ENCODE peak calls at places on chromosome 1, in five cellular contexts. One of them, this sample, is unnamed.

GRCh38 chr1:192959657-192960186 is 99.4 kb downstream of the UCHL5 start:
- DNase-seq in CD8-positive, alpha-beta T cell: no peak
- DNase-seq in OCI-LY7: no peak
- DNase-seq in tibial artery: no peak
- DNase-seq in small intestine: no peak
- DNase-seq in this sample: no peak

GRCh38 chr1:153366261-153366660 is 8.6 kb downstream of the S100A9 start:
- DNase-seq in tibial artery: peak; percentile 19
- DNase-seq in CD8-positive, alpha-beta T cell: no peak
- DNase-seq in small intestine: no peak
- DNase-seq in OCI-LY7: no peak
- DNase-seq in this sample: no peak

GRCh38 chr1:22780696-22781095 is 70.1 kb downstream of the EPHB2 start:
- DNase-seq in tibial artery: no peak
- DNase-seq in small intestine: peak; percentile 45
- DNase-seq in OCI-LY7: peak; percentile 2
- DNase-seq in CD8-positive, alpha-beta T cell: no peak
- DNase-seq in this sample: no peak

GRCh38 chr1:216075339-216075738 is 347.9 kb downstream of the USH2A start:
- DNase-seq in OCI-LY7: no peak
- DNase-seq in tibial artery: no peak
- DNase-seq in CD8-positive, alpha-beta T cell: no peak
- DNase-seq in small intestine: no peak
- DNase-seq in this sample: no peak

GRCh38 chr1:47710075-47711071 is 272.5 kb downstream of the FOXD2 start:
- DNase-seq in small intestine: peak; percentile 53
- DNase-seq in tibial artery: peak; percentile 86
- DNase-seq in OCI-LY7: peak; percentile 38
- DNase-seq in CD8-positive, alpha-beta T cell: peak; percentile 78
- DNase-seq in this sample: peak; percentile 93

GRCh38 chr1:26016258-26016943 is 5.2 kb upstream of the EXTL1 start:
- DNase-seq in OCI-LY7: no peak
- DNase-seq in tibial artery: no peak
- DNase-seq in CD8-positive, alpha-beta T cell: no peak
- DNase-seq in small intestine: no peak
- DNase-seq in this sample: no peak

GRCh38 chr1:6470132-6471085 is 4.4 kb upstream of the TNFRSF25 start:
- DNase-seq in tibial artery: no peak
- DNase-seq in OCI-LY7: no peak
- DNase-seq in small intestine: no peak
- DNase-seq in CD8-positive, alpha-beta T cell: no peak
- DNase-seq in this sample: no peak

GRCh38 chr1:175725684-175726083 is 17.7 kb downstream of the TNR start:
- DNase-seq in OCI-LY7: peak; percentile 49
- DNase-seq in CD8-positive, alpha-beta T cell: no peak
- DNase-seq in tibial artery: no peak
- DNase-seq in small intestine: peak; percentile 5
- DNase-seq in this sample: no peak

GRCh38 chr1:206004821-206005220 is 1.6 kb upstream of the RAB7B start:
- DNase-seq in small intestine: no peak
- DNase-seq in CD8-positive, alpha-beta T cell: no peak
- DNase-seq in tibial artery: no peak
- DNase-seq in OCI-LY7: no peak
- DNase-seq in this sample: no peak

GRCh38 chr1:185767721-185768120 is 33.5 kb downstream of the HMCN1 start:
- DNase-seq in CD8-positive, alpha-beta T cell: no peak
- DNase-seq in OCI-LY7: no peak
- DNase-seq in tibial artery: no peak
- DNase-seq in small intestine: no peak
- DNase-seq in this sample: no peak

GRCh38 chr1:10685851-10686403 is 110.5 kb downstream of the CASZ1 start:
- DNase-seq in OCI-LY7: no peak
- DNase-seq in CD8-positive, alpha-beta T cell: no peak
- DNase-seq in tibial artery: no peak
- DNase-seq in small intestine: no peak
- DNase-seq in this sample: no peak

GRCh38 chr1:42924249-42925131 is 34.2 kb downstream of the SLC2A1 start:
- DNase-seq in small intestine: peak; percentile 89
- DNase-seq in OCI-LY7: peak; percentile 89
- DNase-seq in tibial artery: peak; percentile 98
- DNase-seq in CD8-positive, alpha-beta T cell: peak; percentile 93
- DNase-seq in this sample: peak; percentile 95

GRCh38 chr1:35506960-35507901 is 50.0 kb downstream of the KIAA0319L start:
- DNase-seq in OCI-LY7: peak; percentile 32
- DNase-seq in CD8-positive, alpha-beta T cell: peak; percentile 58
- DNase-seq in small intestine: no peak
- DNase-seq in tibial artery: no peak
- DNase-seq in this sample: no peak

GRCh38 chr1:3352084-3352951 is 102.1 kb upstream of the ARHGEF16 start:
- DNase-seq in OCI-LY7: no peak
- DNase-seq in small intestine: peak; percentile 60
- DNase-seq in tibial artery: peak; percentile 93
- DNase-seq in CD8-positive, alpha-beta T cell: no peak
- DNase-seq in this sample: no peak

DNA sequence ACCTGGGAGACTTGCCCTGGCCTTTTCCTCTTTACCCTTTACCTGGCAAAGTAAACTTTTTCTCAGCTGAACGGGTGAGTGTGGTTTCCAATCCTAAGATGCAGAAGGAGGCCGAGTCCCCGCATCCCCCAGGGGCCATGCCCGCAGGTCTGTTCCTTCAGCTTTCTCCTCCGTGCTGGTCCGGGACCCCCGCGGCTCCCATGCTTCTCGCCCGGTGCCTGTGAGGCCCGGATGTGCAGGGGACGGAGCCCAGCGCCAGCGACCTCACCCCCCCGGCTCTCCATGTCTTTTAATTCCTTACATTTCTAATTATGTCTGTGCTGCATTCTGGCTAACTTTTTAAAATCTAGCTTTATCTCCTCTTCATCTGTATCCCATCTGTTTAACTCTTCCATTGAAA is 21.5 kb upstream of the SCYL3 start:
- DNase-seq in tibial artery: no peak
- DNase-seq in OCI-LY7: no peak
- DNase-seq in small intestine: no peak
- DNase-seq in CD8-positive, alpha-beta T cell: no peak
- DNase-seq in this sample: peak; percentile 57
- H3K4me1 ChIP-seq in tibial artery: no peaks in the 10 kb centered on the region
- H3K4me1 ChIP-seq in OCI-LY7: peaks cover 3% of the 10 kb centered on the region
- H3K4me1 ChIP-seq in small intestine: no peaks in the 10 kb centered on the region
- H3K4me1 ChIP-seq in CD8-positive, alpha-beta T cell: no peaks in the 10 kb centered on the region
- H3K4me1 ChIP-seq in this sample: no peaks in the 10 kb centered on the region

GRCh38 chr1:235009561-235010306 is 118.9 kb downstream of the TOMM20 start:
- DNase-seq in OCI-LY7: no peak
- DNase-seq in tibial artery: no peak
- DNase-seq in small intestine: no peak
- DNase-seq in CD8-positive, alpha-beta T cell: no peak
- DNase-seq in this sample: no peak
- H3K4me1 ChIP-seq in OCI-LY7: peaks cover 99% of the 10 kb centered on the region
- H3K4me1 ChIP-seq in tibial artery: no peaks in the 10 kb centered on the region
- H3K4me1 ChIP-seq in small intestine: no peaks in the 10 kb centered on the region
- H3K4me1 ChIP-seq in CD8-positive, alpha-beta T cell: peaks cover 25% of the 10 kb centered on the region
- H3K4me1 ChIP-seq in this sample: no peaks in the 10 kb centered on the region

DNA sequence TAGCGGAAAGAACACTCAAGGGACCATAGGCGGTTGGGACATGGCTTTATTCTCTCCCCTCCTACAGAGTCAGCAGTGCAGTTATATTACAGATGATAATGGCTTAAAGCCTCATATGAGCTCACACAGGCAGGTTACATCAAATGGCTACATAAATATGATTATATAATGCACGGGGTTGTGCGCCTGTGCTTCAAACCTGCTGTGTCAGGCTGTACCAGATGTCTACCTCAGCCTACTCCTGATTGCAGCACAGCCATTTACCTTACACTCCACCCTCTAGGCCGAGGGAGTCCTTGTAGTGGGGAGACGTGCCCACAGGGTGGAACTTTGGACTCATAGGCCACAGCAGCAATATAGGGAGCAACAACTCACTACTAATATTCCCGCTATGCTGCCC is 16.4 kb upstream of the TBX19 start:
- DNase-seq in tibial artery: no peak
- DNase-seq in CD8-positive, alpha-beta T cell: no peak
- DNase-seq in small intestine: no peak
- DNase-seq in OCI-LY7: peak; percentile 26
- DNase-seq in this sample: no peak
- H3K4me1 ChIP-seq in tibial artery: no peaks in the 10 kb centered on the region
- H3K4me1 ChIP-seq in CD8-positive, alpha-beta T cell: no peaks in the 10 kb centered on the region
- H3K4me1 ChIP-seq in small intestine: no peaks in the 10 kb centered on the region
- H3K4me1 ChIP-seq in OCI-LY7: no peaks in the 10 kb centered on the region
- H3K4me1 ChIP-seq in this sample: peaks cover 8% of the 10 kb centered on the region

GRCh38 chr1:90955769-90956168 is 66.1 kb downstream of the ZNF644 start:
- DNase-seq in small intestine: no peak
- DNase-seq in OCI-LY7: no peak
- DNase-seq in CD8-positive, alpha-beta T cell: no peak
- DNase-seq in tibial artery: no peak
- DNase-seq in this sample: no peak
- H3K4me1 ChIP-seq in small intestine: no peaks in the 10 kb centered on the region
- H3K4me1 ChIP-seq in OCI-LY7: no peaks in the 10 kb centered on the region
- H3K4me1 ChIP-seq in CD8-positive, alpha-beta T cell: peaks cover 7% of the 10 kb centered on the region
- H3K4me1 ChIP-seq in tibial artery: no peaks in the 10 kb centered on the region
- H3K4me1 ChIP-seq in this sample: no peaks in the 10 kb centered on the region

GRCh38 chr1:77373702-77374101 is 91.9 kb downstream of the AK5 start:
- DNase-seq in small intestine: no peak
- DNase-seq in OCI-LY7: no peak
- DNase-seq in tibial artery: no peak
- DNase-seq in CD8-positive, alpha-beta T cell: no peak
- DNase-seq in this sample: no peak
- H3K4me1 ChIP-seq in small intestine: no peaks in the 10 kb centered on the region
- H3K4me1 ChIP-seq in OCI-LY7: no peaks in the 10 kb centered on the region
- H3K4me1 ChIP-seq in tibial artery: no peaks in the 10 kb centered on the region
- H3K4me1 ChIP-seq in CD8-positive, alpha-beta T cell: peaks cover 8% of the 10 kb centered on the region
- H3K4me1 ChIP-seq in this sample: no peaks in the 10 kb centered on the region

GRCh38 chr1:27447883-27448282 is 42.1 kb downstream of the WASF2 start:
- DNase-seq in CD8-positive, alpha-beta T cell: no peak
- DNase-seq in tibial artery: no peak
- DNase-seq in OCI-LY7: no peak
- DNase-seq in small intestine: no peak
- DNase-seq in this sample: no peak

GRCh38 chr1:27454610-27455009 is 35.4 kb downstream of the WASF2 start:
- DNase-seq in OCI-LY7: no peak
- DNase-seq in tibial artery: no peak
- DNase-seq in CD8-positive, alpha-beta T cell: no peak
- DNase-seq in small intestine: no peak
- DNase-seq in this sample: no peak

GRCh38 chr1:27448982-27449381 is 41.0 kb downstream of the WASF2 start:
- DNase-seq in CD8-positive, alpha-beta T cell: no peak
- DNase-seq in small intestine: peak; percentile 17
- DNase-seq in tibial artery: no peak
- DNase-seq in OCI-LY7: no peak
- DNase-seq in this sample: no peak

GRCh38 chr1:27455166-27455811 is 34.7 kb downstream of the WASF2 start:
- DNase-seq in tibial artery: no peak
- DNase-seq in CD8-positive, alpha-beta T cell: peak; percentile 59
- DNase-seq in OCI-LY7: no peak
- DNase-seq in small intestine: peak; percentile 32
- DNase-seq in this sample: no peak

GRCh38 chr1:27451346-27451745 is 38.6 kb downstream of the WASF2 start:
- DNase-seq in OCI-LY7: peak; percentile 29
- DNase-seq in small intestine: no peak
- DNase-seq in tibial artery: no peak
- DNase-seq in CD8-positive, alpha-beta T cell: no peak
- DNase-seq in this sample: no peak
- H3K4me1 ChIP-seq in OCI-LY7: peaks cover 39% of the 10 kb centered on the region
- H3K4me1 ChIP-seq in small intestine: no peaks in the 10 kb centered on the region
- H3K4me1 ChIP-seq in tibial artery: no peaks in the 10 kb centered on the region
- H3K4me1 ChIP-seq in CD8-positive, alpha-beta T cell: peaks cover 42% of the 10 kb centered on the region
- H3K4me1 ChIP-seq in this sample: peaks cover 32% of the 10 kb centered on the region

DNA sequence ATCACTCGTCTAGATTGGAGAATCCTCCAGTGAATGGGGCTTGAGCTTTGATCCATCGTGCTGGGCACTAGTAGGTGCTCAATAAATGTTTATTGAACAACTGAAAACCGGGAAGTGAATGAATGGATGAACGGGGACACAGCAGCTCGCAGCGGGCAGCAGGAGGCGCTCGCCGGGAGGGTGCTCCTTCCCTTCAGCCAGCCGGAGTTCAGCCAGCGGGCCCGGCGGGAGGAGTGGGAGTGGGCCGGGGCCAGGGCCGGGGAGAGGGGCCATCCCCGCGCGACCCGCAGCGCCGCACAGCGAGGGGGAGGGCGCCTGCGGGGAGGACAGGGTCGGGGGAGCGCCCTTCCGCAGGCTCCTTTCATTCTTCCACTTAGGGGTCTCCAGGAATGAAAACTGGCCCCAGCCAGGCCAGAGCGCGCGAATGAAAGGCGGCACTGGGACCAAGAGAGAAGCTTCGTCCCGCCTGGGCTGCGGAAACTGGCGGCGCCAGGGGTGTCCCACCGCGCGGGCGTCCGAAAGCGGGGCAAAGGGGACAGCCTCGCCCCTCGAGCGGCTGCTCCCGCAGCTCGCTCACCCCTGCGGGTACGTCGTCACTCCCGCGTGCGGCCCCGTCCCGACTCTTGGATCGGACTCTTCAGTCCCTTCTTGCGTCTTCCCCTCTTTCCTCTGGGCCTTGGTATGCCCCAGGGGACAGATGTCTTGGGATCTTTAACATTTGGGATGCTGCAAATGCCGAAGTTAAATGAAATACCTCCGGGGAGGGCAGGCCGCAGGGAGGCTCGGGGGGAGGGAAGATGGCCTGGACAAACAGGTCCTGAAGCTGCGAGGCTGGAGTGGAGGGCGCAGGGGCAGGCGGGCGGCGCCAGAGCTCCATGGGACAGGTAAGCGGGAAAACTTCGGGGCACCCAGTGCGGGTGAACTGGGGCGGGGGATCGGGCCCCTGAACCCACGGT is 3.6 kb upstream of the INAVA start:
- DNase-seq in small intestine: peak; percentile 71
- DNase-seq in OCI-LY7: no peak
- DNase-seq in CD8-positive, alpha-beta T cell: no peak
- DNase-seq in tibial artery: no peak
- DNase-seq in this sample: peak; percentile 91
- H3K4me1 ChIP-seq in small intestine: no peaks in the 10 kb centered on the region
- H3K4me1 ChIP-seq in OCI-LY7: peaks cover 5% of the 10 kb centered on the region
- H3K4me1 ChIP-seq in CD8-positive, alpha-beta T cell: peaks cover 48% of the 10 kb centered on the region
- H3K4me1 ChIP-seq in tibial artery: no peaks in the 10 kb centered on the region
- H3K4me1 ChIP-seq in this sample: peaks cover 34% of the 10 kb centered on the region